ENCODE peak calls at places on chromosomes 13 and 19, in eight cellular contexts. One of them, this sample, is unnamed.

GRCh38 chr19:16139752-16140151 is 3.7 kb upstream of the HSH2D start:
- DNase-seq in hepatocyte: no peak
- DNase-seq in D721Med: no peak
- DNase-seq in Calu3: no peak
- DNase-seq in COR-L47: no peak
- DNase-seq in stimulated activated naive CD4-positive, alpha-beta T cell: no peak
- DNase-seq in T-cell: peak
- DNase-seq in NCI-H460: no peak
- DNase-seq in this sample: no peak

GRCh38 chr13:45933203-45934014 is 81.9 kb upstream of the SIAH3 start:
- DNase-seq in D721Med: no peak
- DNase-seq in Calu3: no peak
- DNase-seq in T-cell: no peak
- DNase-seq in NCI-H460: no peak
- DNase-seq in stimulated activated naive CD4-positive, alpha-beta T cell: no peak
- DNase-seq in COR-L47: no peak
- DNase-seq in hepatocyte: no peak
- DNase-seq in this sample: no peak

GRCh38 chr13:97255515-97255999 is 33.4 kb downstream of the MBNL2 start:
- DNase-seq in stimulated activated naive CD4-positive, alpha-beta T cell: no peak
- DNase-seq in hepatocyte: no peak
- DNase-seq in T-cell: no peak
- DNase-seq in Calu3: no peak
- DNase-seq in D721Med: no peak
- DNase-seq in NCI-H460: no peak
- DNase-seq in COR-L47: no peak
- DNase-seq in this sample: no peak

GRCh38 chr13:63337041-63337440 is 1921.4 kb upstream of the PCDH20 start:
- DNase-seq in NCI-H460: no peak
- DNase-seq in stimulated activated naive CD4-positive, alpha-beta T cell: no peak
- DNase-seq in D721Med: no peak
- DNase-seq in T-cell: no peak
- DNase-seq in hepatocyte: no peak
- DNase-seq in COR-L47: no peak
- DNase-seq in Calu3: no peak
- DNase-seq in this sample: no peak

GRCh38 chr13:21014666-21015170 is 46.7 kb downstream of the LATS2 start:
- DNase-seq in Calu3: no peak
- DNase-seq in T-cell: no peak
- DNase-seq in D721Med: no peak
- DNase-seq in NCI-H460: no peak
- DNase-seq in COR-L47: no peak
- DNase-seq in hepatocyte: peak
- DNase-seq in stimulated activated naive CD4-positive, alpha-beta T cell: no peak
- DNase-seq in this sample: peak

GRCh38 chr19:10517760-10518443 is 655 bp upstream of the S1PR5 start:
- DNase-seq in T-cell: no peak
- DNase-seq in stimulated activated naive CD4-positive, alpha-beta T cell: no peak
- DNase-seq in Calu3: peak
- DNase-seq in NCI-H460: no peak
- DNase-seq in hepatocyte: peak
- DNase-seq in D721Med: peak
- DNase-seq in COR-L47: peak
- DNase-seq in this sample: no peak

GRCh38 chr19:4722671-4723464 is 774 bp downstream of the DPP9 start:
- DNase-seq in stimulated activated naive CD4-positive, alpha-beta T cell: no peak
- DNase-seq in T-cell: no peak
- DNase-seq in Calu3: no peak
- DNase-seq in hepatocyte: peak
- DNase-seq in D721Med: no peak
- DNase-seq in COR-L47: no peak
- DNase-seq in NCI-H460: no peak
- DNase-seq in this sample: no peak

GRCh38 chr19:15358918-15359317 is 20.7 kb downstream of the AKAP8 start:
- DNase-seq in COR-L47: no peak
- DNase-seq in NCI-H460: no peak
- DNase-seq in T-cell: no peak
- DNase-seq in Calu3: no peak
- DNase-seq in D721Med: no peak
- DNase-seq in hepatocyte: no peak
- DNase-seq in stimulated activated naive CD4-positive, alpha-beta T cell: no peak
- DNase-seq in this sample: no peak

GRCh38 chr19:14826006-14826405 is 9.0 kb downstream of the OR7A5 start:
- DNase-seq in NCI-H460: no peak
- DNase-seq in COR-L47: no peak
- DNase-seq in stimulated activated naive CD4-positive, alpha-beta T cell: no peak
- DNase-seq in D721Med: no peak
- DNase-seq in T-cell: no peak
- DNase-seq in hepatocyte: no peak
- DNase-seq in Calu3: no peak
- DNase-seq in this sample: no peak

GRCh38 chr19:36821758-36822157 is 16.4 kb downstream of the ZNF790 start:
- DNase-seq in stimulated activated naive CD4-positive, alpha-beta T cell: no peak
- DNase-seq in T-cell: no peak
- DNase-seq in Calu3: no peak
- DNase-seq in D721Med: no peak
- DNase-seq in NCI-H460: no peak
- DNase-seq in COR-L47: no peak
- DNase-seq in hepatocyte: no peak
- DNase-seq in this sample: no peak

GRCh38 chr13:32881792-32882175 is 134.4 kb upstream of the KL start:
- DNase-seq in D721Med: no peak
- DNase-seq in Calu3: no peak
- DNase-seq in stimulated activated naive CD4-positive, alpha-beta T cell: no peak
- DNase-seq in hepatocyte: no peak
- DNase-seq in NCI-H460: no peak
- DNase-seq in T-cell: no peak
- DNase-seq in COR-L47: peak
- DNase-seq in this sample: peak

GRCh38 chr13:79745141-79745540 is 264.2 kb downstream of the NDFIP2 start:
- DNase-seq in NCI-H460: no peak
- DNase-seq in COR-L47: no peak
- DNase-seq in D721Med: no peak
- DNase-seq in hepatocyte: no peak
- DNase-seq in T-cell: no peak
- DNase-seq in stimulated activated naive CD4-positive, alpha-beta T cell: no peak
- DNase-seq in Calu3: no peak
- DNase-seq in this sample: no peak

GRCh38 chr13:73096173-73097117 is 37.6 kb downstream of the KLF5 start:
- DNase-seq in stimulated activated naive CD4-positive, alpha-beta T cell: no peak
- DNase-seq in Calu3: peak
- DNase-seq in T-cell: no peak
- DNase-seq in D721Med: no peak
- DNase-seq in hepatocyte: peak
- DNase-seq in COR-L47: no peak
- DNase-seq in NCI-H460: no peak
- DNase-seq in this sample: no peak

GRCh38 chr13:91398413-91399188 is at the start of gene GPC5:
- DNase-seq in D721Med: peak
- DNase-seq in stimulated activated naive CD4-positive, alpha-beta T cell: peak
- DNase-seq in hepatocyte: peak
- DNase-seq in Calu3: peak
- DNase-seq in COR-L47: peak
- DNase-seq in T-cell: peak
- DNase-seq in NCI-H460: peak
- DNase-seq in this sample: no peak

GRCh38 chr19:48752511-48753365 is at the start of gene FUT1:
- DNase-seq in Calu3: peak
- DNase-seq in D721Med: peak
- DNase-seq in COR-L47: peak
- DNase-seq in stimulated activated naive CD4-positive, alpha-beta T cell: peak
- DNase-seq in hepatocyte: peak
- DNase-seq in T-cell: peak
- DNase-seq in NCI-H460: no peak
- DNase-seq in this sample: peak

GRCh38 chr19:47657719-47658118 is 48.8 kb downstream of the BICRA start:
- DNase-seq in Calu3: no peak
- DNase-seq in COR-L47: no peak
- DNase-seq in stimulated activated naive CD4-positive, alpha-beta T cell: no peak
- DNase-seq in T-cell: no peak
- DNase-seq in NCI-H460: no peak
- DNase-seq in hepatocyte: peak
- DNase-seq in D721Med: no peak
- DNase-seq in this sample: no peak

GRCh38 chr13:83731113-83731512 is 151.2 kb downstream of the SLITRK1 start:
- DNase-seq in Calu3: no peak
- DNase-seq in hepatocyte: no peak
- DNase-seq in NCI-H460: no peak
- DNase-seq in stimulated activated naive CD4-positive, alpha-beta T cell: no peak
- DNase-seq in COR-L47: no peak
- DNase-seq in T-cell: no peak
- DNase-seq in D721Med: no peak
- DNase-seq in this sample: peak

GRCh38 chr19:35194022-35194984 is 34.2 kb downstream of the FAM187B start:
- DNase-seq in D721Med: no peak
- DNase-seq in COR-L47: no peak
- DNase-seq in stimulated activated naive CD4-positive, alpha-beta T cell: no peak
- DNase-seq in Calu3: no peak
- DNase-seq in NCI-H460: no peak
- DNase-seq in T-cell: no peak
- DNase-seq in hepatocyte: no peak
- DNase-seq in this sample: no peak

GRCh38 chr13:99694251-99694650 is 193.0 kb downstream of the TM9SF2 start:
- DNase-seq in NCI-H460: no peak
- DNase-seq in hepatocyte: no peak
- DNase-seq in T-cell: no peak
- DNase-seq in D721Med: no peak
- DNase-seq in stimulated activated naive CD4-positive, alpha-beta T cell: no peak
- DNase-seq in COR-L47: no peak
- DNase-seq in Calu3: no peak
- DNase-seq in this sample: no peak

GRCh38 chr19:1087813-1088418 is 7.3 kb downstream of the POLR2E start:
- DNase-seq in stimulated activated naive CD4-positive, alpha-beta T cell: peak
- DNase-seq in D721Med: no peak
- DNase-seq in hepatocyte: no peak
- DNase-seq in NCI-H460: no peak
- DNase-seq in COR-L47: no peak
- DNase-seq in T-cell: no peak
- DNase-seq in Calu3: no peak
- DNase-seq in this sample: no peak